ENCODE peak calls at places on chromosomes 6 and 20, in nine cellular contexts. U is CD8-positive, alpha-beta T cell; V is activated CD8-positive, alpha-beta T cell treated with anti-CD3 and anti-CD28 coated beads for 36 hours; R is uterus; N is nephron progenitor cell; Y is fibroblast of the aortic adventitia; E is bronchial epithelial cell; O is retinal pigment epithelial cell; G is AG04449. B is an unnamed sample.

GRCh38 chr6:85396159-85396808 is 53.6 kb upstream of the NT5E start:
- DNase-seq in U (no peak), V (no peak), R (no peak), N (no peak), Y (no peak), E (no peak), O (no peak), G (no peak), B (no peak)

GRCh38 chr6:12077021-12077420 is 64.9 kb downstream of the HIVEP1 start:
- DNase-seq in U (no peak), V (no peak), R (no peak), N (no peak), Y (no peak), E (no peak), O (no peak), G (no peak), B (no peak)

GRCh38 chr6:116530436-116530835 is 15.0 kb downstream of the TRAPPC3L start:
- DNase-seq in U (no peak), V (no peak), R (no peak), N (no peak), Y (no peak), E (no peak), O (no peak), G (no peak), B (no peak)

GRCh38 chr6:90068264-90068663 is 174.0 kb downstream of the GJA10 start:
- DNase-seq in U (no peak), V (peak; percentile 80), R (no peak), N (no peak), Y (no peak), E (peak; percentile 77), O (no peak), G (no peak), B (no peak)

GRCh38 chr20:32727663-32728062 is 15.6 kb downstream of the COMMD7 start:
- DNase-seq in U (no peak), V (no peak), R (peak; percentile 32), N (no peak), Y (peak; percentile 91), E (no peak), O (peak; percentile 43), G (peak; percentile 65), B (no peak)

GRCh38 chr6:51024126-51024525 is 205.5 kb downstream of the TFAP2B start:
- DNase-seq in U (no peak), V (no peak), R (no peak), N (no peak), Y (no peak), E (no peak), O (no peak), G (no peak), B (no peak)

GRCh38 chr6:136446579-136447182 is 103.5 kb downstream of the MAP7 start:
- DNase-seq in U (no peak), V (no peak), R (no peak), N (no peak), Y (no peak), E (no peak), O (no peak), G (peak; percentile 28), B (no peak)

GRCh38 chr6:170049641-170050491 is 241.0 kb downstream of the DLL1 start:
- DNase-seq in U (no peak), V (no peak), R (peak; percentile 94), N (no peak), Y (no peak), E (peak; percentile 57), O (no peak), G (no peak), B (no peak)

GRCh38 chr20:23668477-23668951 is 20.3 kb downstream of the CST4 start:
- DNase-seq in U (no peak), V (peak; percentile 61), R (peak; percentile 33), N (peak; percentile 69), Y (peak; percentile 67), E (peak; percentile 50), O (no peak), G (no peak), B (peak; percentile 27)

GRCh38 chr20:60057866-60058807 is 99.9 kb downstream of the CDH26 start:
- DNase-seq in U (peak; percentile 64), V (peak; percentile 53), R (peak; percentile 22), N (peak; percentile 67), Y (no peak), E (peak; percentile 7), O (peak; percentile 74), G (no peak), B (no peak)

GRCh38 chr6:89675949-89676753 is 37.6 kb upstream of the LYRM2 start:
- DNase-seq in U (no peak), V (no peak), R (no peak), N (no peak), Y (peak; percentile 82), E (no peak), O (no peak), G (peak; percentile 4), B (no peak)

GRCh38 chr20:56358070-56358469 is 704 bp upstream of the FAM210B start:
- DNase-seq in U (no peak), V (no peak), R (no peak), N (no peak), Y (no peak), E (peak; percentile 10), O (no peak), G (no peak), B (no peak)

GRCh38 chr20:7859371-7859802 is 80.9 kb downstream of the HAO1 start:
- DNase-seq in U (no peak), V (peak; percentile 12), R (no peak), N (peak; percentile 14), Y (peak; percentile 87), E (peak; percentile 81), O (peak; percentile 75), G (no peak), B (no peak)

GRCh38 chr6:14824835-14825223 is 421.0 kb upstream of the JARID2 start:
- DNase-seq in U (no peak), V (no peak), R (no peak), N (no peak), Y (no peak), E (no peak), O (no peak), G (no peak), B (no peak)

GRCh38 chr6:89140347-89141159 is 5.3 kb upstream of the PM20D2 start:
- DNase-seq in U (no peak), V (no peak), R (no peak), N (no peak), Y (peak; percentile 15), E (peak; percentile 52), O (no peak), G (no peak), B (no peak)

GRCh38 chr6:11023032-11023431 is 21.1 kb downstream of the ELOVL2 start:
- DNase-seq in U (no peak), V (no peak), R (no peak), N (no peak), Y (peak; percentile 28), E (no peak), O (no peak), G (no peak), B (no peak)

GRCh38 chr20:57896017-57896416 is 186.2 kb upstream of the PMEPA1 start:
- DNase-seq in U (no peak), V (no peak), R (no peak), N (no peak), Y (no peak), E (no peak), O (no peak), G (no peak), B (no peak)

GRCh38 chr6:111899531-111899930 is 26.3 kb upstream of the FYN start:
- DNase-seq in U (no peak), V (no peak), R (no peak), N (no peak), Y (peak; percentile 61), E (no peak), O (no peak), G (no peak), B (no peak)

GRCh38 chr20:5674176-5674660 is 76.0 kb upstream of the SHLD1 start:
- DNase-seq in U (no peak), V (peak; percentile 44), R (no peak), N (no peak), Y (no peak), E (peak; percentile 99), O (no peak), G (no peak), B (no peak)
- TF ChIP-seq CTCF in U (no peak), V (no peak), R (no peak), N (no peak), Y (no peak), E (no peak), O (no peak), G (no peak), B (no peak)

DNA sequence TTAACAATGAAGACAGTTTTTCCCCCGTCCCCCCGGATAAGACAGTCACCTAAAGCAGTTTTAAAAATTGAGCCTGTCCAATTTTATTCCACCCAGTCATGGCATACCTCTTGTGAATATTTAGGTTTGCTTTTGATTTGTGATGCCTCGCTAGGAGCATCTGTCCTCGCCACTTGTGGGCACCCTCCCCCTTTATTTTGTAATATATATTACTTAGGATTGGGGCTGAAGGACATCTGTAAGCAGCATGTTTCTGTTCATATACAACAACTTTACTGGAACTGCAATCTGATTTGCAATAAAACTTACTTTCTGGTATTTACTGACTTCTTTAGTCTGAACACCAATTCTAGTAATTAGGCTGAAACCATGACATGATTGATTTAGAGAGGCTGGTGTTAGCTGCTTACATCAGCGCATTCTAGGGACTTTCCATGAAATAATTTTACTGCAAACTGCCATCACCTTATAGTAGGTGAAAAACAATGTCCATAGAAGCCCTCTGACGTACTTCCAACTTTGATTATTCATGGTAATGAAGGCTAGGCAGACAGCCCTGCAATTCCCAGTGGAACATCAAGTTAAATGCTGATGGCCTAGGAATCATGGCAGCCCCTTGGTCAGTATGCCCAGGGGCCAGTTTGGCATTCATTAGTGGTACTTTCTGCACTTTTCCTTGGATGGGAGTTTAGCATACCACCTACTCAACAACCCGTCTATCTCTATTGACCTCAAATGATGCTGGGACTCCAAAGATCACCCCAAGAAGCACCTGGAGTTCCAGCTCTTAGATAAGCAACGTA is 132.9 kb upstream of the MCHR2 start:
- DNase-seq in U (no peak), V (no peak), R (no peak), N (no peak), Y (no peak), E (no peak), O (no peak), G (no peak), B (no peak)
- TF ChIP-seq CTCF in U (no peak), V (no peak), R (no peak), N (no peak), Y (no peak), E (no peak), O (no peak), G (no peak), B (peak; percentile 5)

GRCh38 chr6:156449569-156449968 is 327.6 kb upstream of the ARID1B start:
- DNase-seq in U (no peak), V (no peak), R (no peak), N (no peak), Y (no peak), E (no peak), O (no peak), G (no peak), B (no peak)
- TF ChIP-seq CTCF in U (no peak), V (no peak), R (no peak), N (no peak), Y (no peak), E (no peak), O (no peak), G (no peak), B (no peak)

GRCh38 chr6:122184260-122184934 is 215.1 kb upstream of the HSF2 start:
- DNase-seq in U (no peak), V (no peak), R (no peak), N (no peak), Y (peak; percentile 69), E (peak; percentile 27), O (no peak), G (no peak), B (no peak)

GRCh38 chr6:122178988-122179387 is 220.5 kb upstream of the HSF2 start:
- DNase-seq in U (no peak), V (no peak), R (no peak), N (no peak), Y (no peak), E (no peak), O (no peak), G (no peak), B (no peak)

GRCh38 chr6:122180132-122180531 is 219.3 kb upstream of the HSF2 start:
- DNase-seq in U (no peak), V (no peak), R (no peak), N (no peak), Y (peak; percentile 40), E (no peak), O (no peak), G (no peak), B (no peak)
- TF ChIP-seq CTCF in U (no peak), V (no peak), R (no peak), N (no peak), Y (peak; percentile 33), E (no peak), O (peak; percentile 51), G (no peak), B (peak; percentile 46)

B was measured in D721Med.